ENCODE peak calls at places on chromosomes 4 and X, in six cellular contexts. E is NB4, S is psoas muscle, C is heart left ventricle, J is transverse colon, H is HFF-Myc. G is an unnamed sample.
A peak's percentile ranks its signal among the peaks of the same experiment; 100 is the strongest.

GRCh38 chr4:8153441-8153840 is 5.2 kb downstream of the ABLIM2 start:
- DNase-seq in E (no peak), S (no peak), J (no peak), C (no peak), H (no peak), G (no peak)

GRCh38 chrX:44428989-44429627 is 85.6 kb upstream of the EFHC2 start:
- DNase-seq in S (no peak), H (no peak), C (no peak), E (peak; percentile 1), J (no peak), G (no peak)

GRCh38 chrX:124540474-124540873 is 194.1 kb downstream of the SH2D1A start:
- DNase-seq in C (no peak), E (no peak), J (no peak), H (no peak), S (no peak), G (no peak)

GRCh38 chrX:141158084-141158483 is 18.8 kb downstream of the LDOC1 start:
- DNase-seq in J (no peak), E (no peak), S (no peak), C (no peak), H (no peak), G (no peak)

GRCh38 chrX:110795645-110796510 is at the start of gene CHRDL1:
- DNase-seq in J (peak; percentile 18), E (no peak), H (no peak), S (peak; percentile 27), C (peak; percentile 11), G (no peak)

GRCh38 chr4:161696957-161697356 is 466.8 kb downstream of the FSTL5 start:
- DNase-seq in J (no peak), S (no peak), E (no peak), H (no peak), C (no peak), G (no peak)

GRCh38 chrX:155779831-155780230 is 101.3 kb upstream of the VAMP7 start:
- DNase-seq in E (no peak), J (no peak), C (no peak), H (no peak), S (no peak), G (no peak)

GRCh38 chrX:107691024-107691448 is 62.7 kb downstream of the PRPS1 start:
- DNase-seq in S (no peak), E (peak; percentile 46), H (no peak), C (no peak), J (no peak), G (no peak)

GRCh38 chrX:68842781-68843581 is 14.2 kb downstream of the EFNB1 start:
- DNase-seq in J (peak; percentile 51), E (peak; percentile 79), C (no peak), H (no peak), S (no peak), G (no peak)

GRCh38 chr4:25925486-25926201 is 11.6 kb downstream of the SMIM20 start:
- DNase-seq in E (peak; percentile 58), S (peak; percentile 23), H (no peak), C (peak; percentile 44), J (peak; percentile 33), G (no peak)

GRCh38 chrX:101462892-101463291 is 22.4 kb upstream of the ARMCX4 start:
- DNase-seq in J (no peak), S (no peak), H (no peak), E (peak; percentile 3), C (no peak), G (no peak)

GRCh38 chr4:138428611-138429010 is 186.5 kb upstream of the SLC7A11 start:
- DNase-seq in J (no peak), H (no peak), S (no peak), C (no peak), E (peak; percentile 86), G (no peak)

GRCh38 chr4:138953962-138954371 is 61.6 kb upstream of the NOCT start:
- DNase-seq in H (peak; percentile 31), C (no peak), S (no peak), J (no peak), E (no peak), G (peak; percentile 87)

GRCh38 chrX:74458738-74459137 is 37.4 kb downstream of the SLC16A2 start:
- DNase-seq in E (peak; percentile 9), J (no peak), C (no peak), S (no peak), H (peak; percentile 36), G (peak; percentile 69)

GRCh38 chr4:61202100-61202637 is 2.0 kb downstream of the ADGRL3 start:
- DNase-seq in H (no peak), S (no peak), J (no peak), C (peak; percentile 10), E (no peak), G (no peak)

GRCh38 chrX:3815896-3816664 is 102.6 kb upstream of the PRKX start:
- DNase-seq in S (peak; percentile 55), C (peak; percentile 19), E (peak; percentile 71), J (peak; percentile 70), H (no peak), G (no peak)
- TF ChIP-seq CTCF in S (no peak), C (no peak), E (no peak), J (no peak), H (no peak), G (peak; percentile 31)

GRCh38 chr4:113051361-113051760 is 1.9 kb downstream of the ANK2 start:
- DNase-seq in C (no peak), E (no peak), H (no peak), J (no peak), S (no peak), G (no peak)
- H3K4me3 ChIP-seq in C (no peak overlapping the region), E (no peak overlapping the region), H (no peak overlapping the region), J (no peak overlapping the region), S (no peak overlapping the region), G (no peak overlapping the region)

GRCh38 chrX:126137899-126138298 is 28.2 kb downstream of the DCAF12L2 start:
- DNase-seq in E (peak; percentile 22), J (no peak), H (no peak), C (no peak), S (no peak), G (no peak)

GRCh38 chrX:126141014-126141413 is 25.1 kb downstream of the DCAF12L2 start:
- DNase-seq in E (no peak), C (no peak), J (no peak), S (no peak), H (no peak), G (no peak)
- TF ChIP-seq CTCF in E (no peak), C (no peak), J (no peak), S (no peak), H (no peak), G (no peak)

GRCh38 chr4:159227984-159228383 is 125.1 kb downstream of the RAPGEF2 start:
- DNase-seq in J (peak; percentile 63), C (peak; percentile 84), E (no peak), H (peak; percentile 24), S (peak; percentile 64), G (no peak)
- H3K4me3 ChIP-seq in J (no peak overlapping the region), C (peak overlapping the region; percentile 59), E (no peak overlapping the region), H (no peak overlapping the region), S (peak overlapping the region; percentile 66), G (no peak overlapping the region)

GRCh38 chrX:130330706-130331105 is 9.0 kb upstream of the SLC25A14 start:
- DNase-seq in E (peak; percentile 63), H (peak; percentile 16), J (peak; percentile 47), S (peak; percentile 27), C (peak; percentile 7), G (peak; percentile 8)
- TF ChIP-seq CTCF in E (peak; percentile 40), H (peak; percentile 51), J (peak; percentile 14), S (peak; percentile 22), C (no peak), G (peak; percentile 73)

GRCh38 chr4:165680821-165681220 is 192.2 kb upstream of the TLL1 start:
- DNase-seq in J (no peak), E (no peak), H (no peak), C (no peak), S (no peak), G (no peak)
- H3K4me3 ChIP-seq in J (no peak overlapping the region), E (no peak overlapping the region), H (no peak overlapping the region), C (no peak overlapping the region), S (no peak overlapping the region), G (no peak overlapping the region)

DNA sequence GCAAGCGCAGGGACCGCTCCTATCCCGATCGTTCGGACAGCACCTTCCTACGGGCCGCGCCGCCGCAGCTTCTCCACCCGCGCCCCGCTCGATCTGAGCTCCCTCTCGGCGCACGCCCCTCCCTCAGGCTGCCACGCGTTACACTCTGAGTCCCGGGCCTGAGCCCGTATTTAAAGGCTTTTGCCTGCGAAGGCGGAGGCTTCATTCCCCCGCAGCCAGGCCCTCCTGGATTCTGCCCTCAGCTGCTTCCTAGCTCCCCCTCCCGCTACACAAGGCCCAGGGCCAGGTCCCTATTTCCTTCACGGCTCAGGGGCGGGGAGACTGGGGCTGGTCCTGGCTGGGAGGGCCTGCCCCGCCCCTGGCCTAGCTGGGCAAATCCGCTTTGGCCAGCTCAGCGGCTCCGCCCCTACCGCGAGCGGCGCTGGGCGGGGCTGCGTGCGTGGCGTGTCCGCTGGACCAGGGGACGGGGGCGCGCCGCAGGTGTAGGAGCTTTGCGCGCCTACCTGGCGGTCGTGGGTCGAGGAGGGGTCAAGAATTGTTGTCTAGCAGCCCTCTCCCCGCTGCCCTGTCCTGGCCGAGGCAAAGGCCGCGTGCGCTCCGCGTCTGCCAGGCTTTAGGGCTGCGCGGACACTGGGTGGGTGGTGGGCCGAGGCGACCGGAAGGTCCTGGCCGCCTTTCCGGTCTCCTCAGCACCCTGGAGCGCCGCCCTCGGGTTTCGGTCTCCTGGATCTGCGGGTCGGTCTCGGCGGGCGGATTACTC is at the start of gene UGDH:
- DNase-seq in J (peak; percentile 98), H (peak; percentile 91), S (peak; percentile 97), E (peak; percentile 99), C (peak; percentile 98), G (peak; percentile 94)
- TF ChIP-seq CTCF in J (no peak), H (no peak), S (no peak), E (no peak), C (no peak), G (no peak)

GRCh38 chr4:173917255-173917960 is 366.1 kb downstream of the FBXO8 start:
- DNase-seq in H (no peak), C (no peak), E (no peak), S (no peak), J (no peak), G (no peak)
- H3K4me3 ChIP-seq in H (no peak overlapping the region), C (no peak overlapping the region), E (no peak overlapping the region), S (no peak overlapping the region), J (no peak overlapping the region), G (no peak overlapping the region)

G was measured in AG09309.